ENCODE peak calls at places on chromosomes 12 and 14, in seven cellular contexts. One of them, this sample, is unnamed.
A peak's percentile ranks its signal among the peaks of the same experiment; 100 is the strongest.

GRCh38 chr12:45305904-45306303 is 90.0 kb downstream of the ANO6 start:
- DNase-seq in HCT116: no peak
- DNase-seq in SK-N-SH: no peak
- DNase-seq in H1: no peak
- DNase-seq in K562: no peak
- DNase-seq in HepG2: no peak
- DNase-seq in GM12878: no peak
- DNase-seq in this sample: no peak

GRCh38 chr14:69324341-69324931 is 64.5 kb downstream of the GALNT16 start:
- DNase-seq in HCT116: no peak
- DNase-seq in SK-N-SH: no peak
- DNase-seq in H1: no peak
- DNase-seq in K562: no peak
- DNase-seq in HepG2: no peak
- DNase-seq in GM12878: no peak
- DNase-seq in this sample: no peak

GRCh38 chr12:123083661-123084571 is 67.0 kb downstream of the PITPNM2 start:
- DNase-seq in HCT116: no peak
- DNase-seq in SK-N-SH: no peak
- DNase-seq in H1: no peak
- DNase-seq in K562: no peak
- DNase-seq in HepG2: no peak
- DNase-seq in GM12878: no peak
- DNase-seq in this sample: no peak

GRCh38 chr14:104866451-104867370 is 1.6 kb downstream of the CEP170B start:
- DNase-seq in HCT116: no peak
- DNase-seq in SK-N-SH: no peak
- DNase-seq in H1: no peak
- DNase-seq in K562: no peak
- DNase-seq in HepG2: no peak
- DNase-seq in GM12878: no peak
- DNase-seq in this sample: no peak

GRCh38 chr12:27355486-27355885 is 22.9 kb downstream of the BMAL2 start:
- DNase-seq in HCT116: no peak
- DNase-seq in SK-N-SH: no peak
- DNase-seq in H1: no peak
- DNase-seq in K562: no peak
- DNase-seq in HepG2: no peak
- DNase-seq in GM12878: no peak
- DNase-seq in this sample: no peak

GRCh38 chr12:45051490-45052105 is 699 bp upstream of the DBX2 start:
- DNase-seq in HCT116: no peak
- DNase-seq in SK-N-SH: peak; percentile 17
- DNase-seq in H1: peak; percentile 50
- DNase-seq in K562: no peak
- DNase-seq in HepG2: no peak
- DNase-seq in GM12878: no peak
- DNase-seq in this sample: no peak

GRCh38 chr14:36449903-36450302 is 70.1 kb downstream of the NKX2-1 start:
- DNase-seq in HCT116: no peak
- DNase-seq in SK-N-SH: no peak
- DNase-seq in H1: no peak
- DNase-seq in K562: no peak
- DNase-seq in HepG2: no peak
- DNase-seq in GM12878: no peak
- DNase-seq in this sample: no peak

GRCh38 chr12:98799411-98799810 is 154.3 kb downstream of the APAF1 start:
- DNase-seq in HCT116: peak; percentile 2
- DNase-seq in SK-N-SH: no peak
- DNase-seq in H1: no peak
- DNase-seq in K562: no peak
- DNase-seq in HepG2: no peak
- DNase-seq in GM12878: no peak
- DNase-seq in this sample: peak; percentile 21

GRCh38 chr12:29783773-29784666 is at the start of gene TMTC1:
- DNase-seq in HCT116: no peak
- DNase-seq in SK-N-SH: peak; percentile 95
- DNase-seq in H1: peak; percentile 87
- DNase-seq in K562: no peak
- DNase-seq in HepG2: no peak
- DNase-seq in GM12878: no peak
- DNase-seq in this sample: peak; percentile 26

GRCh38 chr14:105019861-105020814 is 745 bp downstream of the CDCA4 start:
- DNase-seq in HCT116: no peak
- DNase-seq in SK-N-SH: no peak
- DNase-seq in H1: peak; percentile 59
- DNase-seq in K562: no peak
- DNase-seq in HepG2: no peak
- DNase-seq in GM12878: no peak
- DNase-seq in this sample: no peak

GRCh38 chr12:41573445-41573844 is 385.3 kb downstream of the PDZRN4 start:
- DNase-seq in HCT116: no peak
- DNase-seq in SK-N-SH: no peak
- DNase-seq in H1: no peak
- DNase-seq in K562: no peak
- DNase-seq in HepG2: no peak
- DNase-seq in GM12878: no peak
- DNase-seq in this sample: no peak

GRCh38 chr12:10214877-10215267 is 2.2 kb downstream of the GABARAPL1 start:
- DNase-seq in HCT116: no peak
- DNase-seq in SK-N-SH: no peak
- DNase-seq in H1: no peak
- DNase-seq in K562: no peak
- DNase-seq in HepG2: no peak
- DNase-seq in GM12878: no peak
- DNase-seq in this sample: no peak

GRCh38 chr14:51520087-51520486 is 131.6 kb upstream of the FRMD6 start:
- DNase-seq in HCT116: no peak
- DNase-seq in SK-N-SH: no peak
- DNase-seq in H1: no peak
- DNase-seq in K562: no peak
- DNase-seq in HepG2: no peak
- DNase-seq in GM12878: no peak
- DNase-seq in this sample: no peak

GRCh38 chr12:96878704-96879103 is 28.4 kb upstream of the NEDD1 start:
- DNase-seq in HCT116: no peak
- DNase-seq in SK-N-SH: no peak
- DNase-seq in H1: no peak
- DNase-seq in K562: no peak
- DNase-seq in HepG2: no peak
- DNase-seq in GM12878: no peak
- DNase-seq in this sample: no peak

GRCh38 chr12:7188557-7189397 is 709 bp upstream of the PEX5 start:
- DNase-seq in HCT116: peak; percentile 60
- DNase-seq in SK-N-SH: peak; percentile 75
- DNase-seq in H1: peak; percentile 90
- DNase-seq in K562: peak; percentile 44
- DNase-seq in HepG2: peak; percentile 64
- DNase-seq in GM12878: peak; percentile 17
- DNase-seq in this sample: peak; percentile 4

GRCh38 chr14:72736348-72736747 is 157.6 kb downstream of the DPF3 start:
- DNase-seq in HCT116: no peak
- DNase-seq in SK-N-SH: peak; percentile 71
- DNase-seq in H1: no peak
- DNase-seq in K562: peak; percentile 49
- DNase-seq in HepG2: peak; percentile 46
- DNase-seq in GM12878: no peak
- DNase-seq in this sample: no peak

GRCh38 chr14:52455291-52456088 is 96.8 kb downstream of the TXNDC16 start:
- DNase-seq in HCT116: no peak
- DNase-seq in SK-N-SH: no peak
- DNase-seq in H1: no peak
- DNase-seq in K562: no peak
- DNase-seq in HepG2: no peak
- DNase-seq in GM12878: no peak
- DNase-seq in this sample: no peak

GRCh38 chr12:1618489-1618888 is 10.5 kb upstream of the WNT5B start:
- DNase-seq in HCT116: no peak
- DNase-seq in SK-N-SH: no peak
- DNase-seq in H1: no peak
- DNase-seq in K562: no peak
- DNase-seq in HepG2: no peak
- DNase-seq in GM12878: no peak
- DNase-seq in this sample: no peak

GRCh38 chr14:64855732-64856527 is 23.8 kb downstream of the SPTB start:
- DNase-seq in HCT116: no peak
- DNase-seq in SK-N-SH: no peak
- DNase-seq in H1: no peak
- DNase-seq in K562: no peak
- DNase-seq in HepG2: no peak
- DNase-seq in GM12878: no peak
- DNase-seq in this sample: no peak

GRCh38 chr12:117901631-117902030 is 67.2 kb downstream of the KSR2 start:
- DNase-seq in HCT116: no peak
- DNase-seq in SK-N-SH: no peak
- DNase-seq in H1: no peak
- DNase-seq in K562: no peak
- DNase-seq in HepG2: no peak
- DNase-seq in GM12878: no peak
- DNase-seq in this sample: no peak

GRCh38 chr12:61860439-61860838 is 399.8 kb upstream of the USP15 start:
- DNase-seq in HCT116: no peak
- DNase-seq in SK-N-SH: no peak
- DNase-seq in H1: no peak
- DNase-seq in K562: no peak
- DNase-seq in HepG2: no peak
- DNase-seq in GM12878: no peak
- DNase-seq in this sample: no peak

GRCh38 chr12:58358369-58358768 is 417.0 kb downstream of the ATP23 start:
- DNase-seq in HCT116: no peak
- DNase-seq in SK-N-SH: no peak
- DNase-seq in H1: no peak
- DNase-seq in K562: no peak
- DNase-seq in HepG2: no peak
- DNase-seq in GM12878: no peak
- DNase-seq in this sample: no peak

GRCh38 chr14:74161526-74162158 is 76.9 kb downstream of the LIN52 start:
- DNase-seq in HCT116: no peak
- DNase-seq in SK-N-SH: no peak
- DNase-seq in H1: peak; percentile 59
- DNase-seq in K562: no peak
- DNase-seq in HepG2: no peak
- DNase-seq in GM12878: no peak
- DNase-seq in this sample: no peak

GRCh38 chr12:92961949-92962348 is 32.9 kb upstream of the EEA1 start:
- DNase-seq in HCT116: no peak
- DNase-seq in SK-N-SH: no peak
- DNase-seq in H1: no peak
- DNase-seq in K562: no peak
- DNase-seq in HepG2: no peak
- DNase-seq in GM12878: no peak
- DNase-seq in this sample: no peak

GRCh38 chr12:92951006-92951405 is 21.9 kb upstream of the EEA1 start:
- DNase-seq in HCT116: no peak
- DNase-seq in SK-N-SH: no peak
- DNase-seq in H1: no peak
- DNase-seq in K562: no peak
- DNase-seq in HepG2: no peak
- DNase-seq in GM12878: no peak
- DNase-seq in this sample: no peak

GRCh38 chr12:92952394-92952793 is 23.3 kb upstream of the EEA1 start:
- DNase-seq in HCT116: no peak
- DNase-seq in SK-N-SH: no peak
- DNase-seq in H1: no peak
- DNase-seq in K562: no peak
- DNase-seq in HepG2: no peak
- DNase-seq in GM12878: no peak
- DNase-seq in this sample: no peak

GRCh38 chr12:92953747-92954146 is 24.7 kb upstream of the EEA1 start:
- DNase-seq in HCT116: no peak
- DNase-seq in SK-N-SH: no peak
- DNase-seq in H1: no peak
- DNase-seq in K562: no peak
- DNase-seq in HepG2: no peak
- DNase-seq in GM12878: no peak
- DNase-seq in this sample: no peak

GRCh38 chr12:92955997-92956663 is 27.0 kb upstream of the EEA1 start:
- DNase-seq in HCT116: no peak
- DNase-seq in SK-N-SH: no peak
- DNase-seq in H1: no peak
- DNase-seq in K562: no peak
- DNase-seq in HepG2: no peak
- DNase-seq in GM12878: no peak
- DNase-seq in this sample: no peak
- TF ChIP-seq JUND in HCT116: no peak
- TF ChIP-seq JUND in SK-N-SH: no peak
- TF ChIP-seq JUND in H1: no peak
- TF ChIP-seq JUND in K562: no peak
- TF ChIP-seq JUND in HepG2: no peak
- TF ChIP-seq JUND in GM12878: no peak
- TF ChIP-seq JUND in this sample: no peak

DNA sequence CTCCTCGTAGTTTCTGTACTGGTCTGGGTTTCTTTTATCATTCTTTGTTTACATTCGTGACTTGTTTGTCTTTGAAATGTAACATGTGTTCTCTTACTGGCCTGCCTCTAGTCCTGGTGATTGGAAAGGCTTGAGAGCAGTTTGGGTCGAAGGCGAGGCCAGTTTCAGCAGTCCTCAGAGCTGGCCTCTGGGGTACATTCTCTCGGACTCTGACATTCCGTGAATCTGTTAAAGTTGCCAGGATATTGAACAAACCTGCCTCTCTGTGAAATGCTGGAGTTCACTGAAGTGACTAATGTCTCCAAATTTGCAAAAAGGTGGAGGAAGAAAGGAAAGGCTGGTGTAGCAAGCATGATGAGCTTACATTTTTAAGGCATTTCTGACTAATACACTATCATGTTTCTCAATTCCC is 1.5 kb downstream of the PLEKHA5 start:
- DNase-seq in HCT116: peak; percentile 6
- DNase-seq in SK-N-SH: peak; percentile 35
- DNase-seq in H1: no peak
- DNase-seq in K562: no peak
- DNase-seq in HepG2: peak; percentile 41
- DNase-seq in GM12878: no peak
- DNase-seq in this sample: peak; percentile 28
- TF ChIP-seq JUND in HCT116: no peak
- TF ChIP-seq JUND in SK-N-SH: no peak
- TF ChIP-seq JUND in H1: no peak
- TF ChIP-seq JUND in K562: no peak
- TF ChIP-seq JUND in HepG2: no peak
- TF ChIP-seq JUND in GM12878: no peak
- TF ChIP-seq JUND in this sample: no peak

GRCh38 chr12:46492471-46493351 is 120.1 kb upstream of the SLC38A2 start:
- DNase-seq in HCT116: peak; percentile 85
- DNase-seq in SK-N-SH: no peak
- DNase-seq in H1: no peak
- DNase-seq in K562: no peak
- DNase-seq in HepG2: peak; percentile 100
- DNase-seq in GM12878: no peak
- DNase-seq in this sample: peak; percentile 34
- TF ChIP-seq JUND in HCT116: peak; percentile 77
- TF ChIP-seq JUND in SK-N-SH: peak; percentile 68
- TF ChIP-seq JUND in H1: no peak
- TF ChIP-seq JUND in K562: peak; percentile 84
- TF ChIP-seq JUND in HepG2: peak; percentile 99
- TF ChIP-seq JUND in GM12878: no peak
- TF ChIP-seq JUND in this sample: peak; percentile 94

DNA sequence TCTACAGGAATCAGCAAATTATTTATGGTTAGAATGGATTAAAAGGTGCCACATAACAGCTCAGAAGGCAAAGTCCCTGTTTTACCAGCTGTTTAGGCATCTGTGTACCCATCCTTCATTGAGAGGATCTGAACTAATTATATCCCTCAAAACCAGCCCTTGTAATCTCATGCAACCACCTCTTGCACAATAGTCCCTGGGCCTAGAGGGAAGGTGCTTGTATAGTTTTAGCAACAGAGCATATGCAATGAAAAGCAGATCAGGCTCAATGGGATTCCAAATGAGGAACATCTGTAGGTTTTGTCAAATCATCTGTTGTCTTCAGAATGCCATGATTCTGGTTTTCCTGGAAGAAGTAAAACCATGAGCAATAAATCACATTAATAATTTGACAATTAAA is 26.0 kb upstream of the GLIPR1L2 start:
- DNase-seq in HCT116: no peak
- DNase-seq in SK-N-SH: no peak
- DNase-seq in H1: no peak
- DNase-seq in K562: no peak
- DNase-seq in HepG2: no peak
- DNase-seq in GM12878: no peak
- DNase-seq in this sample: no peak
- TF ChIP-seq JUND in HCT116: no peak
- TF ChIP-seq JUND in SK-N-SH: no peak
- TF ChIP-seq JUND in H1: no peak
- TF ChIP-seq JUND in K562: no peak
- TF ChIP-seq JUND in HepG2: no peak
- TF ChIP-seq JUND in GM12878: no peak
- TF ChIP-seq JUND in this sample: no peak